ENCODE peak calls at places on chromosomes 16 and 17, in four cellular contexts. V, L, Y and J are unnamed samples.

GRCh38 chr17:3802461-3803307 is 1.7 kb upstream of the ITGAE start:
- DNase-seq in V (no peak), Y (peak), L (no peak), J (no peak)

GRCh38 chr17:57551321-57552079 is 193.6 kb downstream of the CCDC182 start:
- DNase-seq in Y (no peak), L (no peak), V (no peak), J (no peak)

GRCh38 chr17:50922107-50922506 is 56.0 kb upstream of the TOB1 start:
- DNase-seq in V (no peak), Y (no peak), L (no peak), J (no peak)

GRCh38 chr17:4195306-4195705 is 52.3 kb downstream of the CYB5D2 start:
- DNase-seq in V (no peak), Y (no peak), L (no peak), J (no peak)

GRCh38 chr17:60902399-60902798 is 224.7 kb downstream of the BCAS3 start:
- DNase-seq in Y (no peak), L (no peak), V (no peak), J (no peak)

GRCh38 chr17:61260061-61260797 is 139.4 kb upstream of the TBX2 start:
- DNase-seq in L (no peak), Y (no peak), V (no peak), J (no peak)

GRCh38 chr16:52827456-52827855 is 225.2 kb downstream of the CHD9NB start:
- DNase-seq in V (no peak), Y (peak), L (no peak), J (no peak)

GRCh38 chr17:14755002-14755401 is 454.1 kb downstream of the HS3ST3B1 start:
- DNase-seq in V (no peak), L (no peak), Y (no peak), J (no peak)

GRCh38 chr17:2090804-2091534 is 36.1 kb downstream of the HIC1 start:
- DNase-seq in Y (no peak), V (peak), L (peak), J (peak)

GRCh38 chr17:40448639-40449261 is 5.5 kb downstream of the IGFBP4 start:
- DNase-seq in V (no peak), L (no peak), Y (peak), J (no peak)
- TF ChIP-seq EP300 in V (no peak), L (no peak), Y (no peak), J (no peak)

GRCh38 chr17:78475211-78475610 is 96.8 kb downstream of the PGS1 start:
- DNase-seq in Y (no peak), L (no peak), V (no peak), J (no peak)
- TF ChIP-seq PHF8 in Y (no peak), L (no peak), V (no peak), J (no peak)

GRCh38 chr16:17382949-17383348 is 87.8 kb downstream of the XYLT1 start:
- DNase-seq in Y (no peak), L (no peak), V (no peak), J (no peak)

GRCh38 chr16:17381784-17382183 is 89.0 kb downstream of the XYLT1 start:
- DNase-seq in Y (no peak), V (no peak), L (no peak), J (no peak)

GRCh38 chr16:17382514-17382913 is 88.2 kb downstream of the XYLT1 start:
- DNase-seq in L (no peak), V (no peak), Y (no peak), J (no peak)

GRCh38 chr16:17379121-17379571 is 91.6 kb downstream of the XYLT1 start:
- DNase-seq in V (no peak), Y (no peak), L (no peak), J (no peak)

GRCh38 chr16:17380613-17381012 is 90.1 kb downstream of the XYLT1 start:
- DNase-seq in L (no peak), Y (no peak), V (no peak), J (no peak)
- TF ChIP-seq EP300 in L (no peak), Y (no peak), V (no peak), J (no peak)

DNA sequence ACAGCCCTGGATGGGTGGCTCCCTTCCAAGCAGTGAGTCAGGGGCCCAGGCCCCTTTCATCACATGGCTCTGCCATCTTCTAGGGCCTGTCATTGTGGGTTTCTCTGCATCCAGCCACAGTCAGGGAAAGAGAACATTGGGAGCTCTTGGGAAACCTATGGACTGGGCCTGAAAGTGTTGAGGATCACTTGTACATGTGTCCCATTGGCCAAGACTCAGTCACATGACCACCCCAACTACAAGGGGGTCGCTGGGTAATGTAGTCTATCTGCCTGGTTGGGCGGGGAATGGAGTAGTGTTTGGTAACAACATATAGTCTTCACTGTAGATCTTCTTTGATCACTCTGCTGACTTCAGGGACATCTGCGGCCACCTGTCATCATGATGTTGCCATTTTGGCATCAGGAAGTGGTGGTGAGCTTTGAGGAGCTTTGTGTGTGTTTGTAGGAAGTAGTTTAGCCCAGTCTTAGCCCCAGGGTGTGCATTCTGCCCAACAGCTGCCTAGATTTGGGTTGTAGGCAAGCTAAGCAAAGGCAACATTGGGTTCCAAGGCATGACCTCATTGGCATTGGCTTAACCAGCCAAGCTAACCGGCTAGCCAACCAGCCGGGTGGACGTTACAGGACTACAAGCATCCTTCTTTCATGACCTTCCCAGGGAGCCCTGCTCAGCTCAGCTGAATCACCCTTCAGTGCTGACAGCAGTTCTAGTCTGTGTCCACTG is 178.3 kb downstream of the NTN1 start:
- DNase-seq in Y (no peak), V (no peak), L (peak), J (no peak)
- TF ChIP-seq PHF8 in Y (no peak), V (no peak), L (no peak), J (no peak)

DNA sequence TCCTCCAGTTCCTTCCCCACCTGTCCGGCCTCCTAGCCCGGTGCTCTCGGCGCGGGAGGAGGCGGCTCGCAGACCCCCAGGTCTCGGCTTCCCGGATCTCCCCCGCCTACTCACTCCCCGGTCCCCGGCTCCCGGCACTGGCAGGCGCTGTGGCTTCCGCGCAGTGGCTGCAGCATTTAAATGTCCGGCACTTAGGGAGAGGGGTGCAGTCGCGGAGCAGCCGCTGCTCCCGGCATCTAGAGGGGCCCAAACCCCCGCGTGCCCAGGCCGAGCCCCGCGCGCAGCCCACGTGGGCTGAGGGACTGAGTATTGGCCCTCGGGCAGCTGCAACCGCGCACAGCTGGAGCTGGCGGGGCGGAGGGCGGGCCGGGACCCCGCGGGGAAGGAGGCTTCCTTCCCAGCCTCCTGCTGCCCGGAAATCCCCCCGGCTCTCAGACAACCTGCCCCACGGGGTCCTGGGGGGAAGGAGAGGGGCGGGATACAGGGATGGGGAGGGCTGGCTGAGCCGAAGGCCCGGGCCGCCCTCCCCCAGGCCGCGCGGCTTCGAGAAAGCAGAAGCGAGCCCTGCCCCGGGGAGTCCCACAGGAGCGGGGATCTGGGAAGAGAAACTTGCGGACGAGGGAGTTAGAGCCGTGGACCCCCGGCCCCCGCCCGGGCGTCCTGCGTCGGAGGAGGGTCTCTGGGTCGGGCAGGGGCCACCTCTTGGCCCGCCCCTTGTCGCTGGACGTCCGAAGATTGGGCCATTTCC is 429 bp upstream of the MMP25 start:
- DNase-seq in V (no peak), L (peak), Y (no peak), J (no peak)
- TF ChIP-seq EP300 in V (no peak), L (no peak), Y (no peak), J (no peak)

DNA sequence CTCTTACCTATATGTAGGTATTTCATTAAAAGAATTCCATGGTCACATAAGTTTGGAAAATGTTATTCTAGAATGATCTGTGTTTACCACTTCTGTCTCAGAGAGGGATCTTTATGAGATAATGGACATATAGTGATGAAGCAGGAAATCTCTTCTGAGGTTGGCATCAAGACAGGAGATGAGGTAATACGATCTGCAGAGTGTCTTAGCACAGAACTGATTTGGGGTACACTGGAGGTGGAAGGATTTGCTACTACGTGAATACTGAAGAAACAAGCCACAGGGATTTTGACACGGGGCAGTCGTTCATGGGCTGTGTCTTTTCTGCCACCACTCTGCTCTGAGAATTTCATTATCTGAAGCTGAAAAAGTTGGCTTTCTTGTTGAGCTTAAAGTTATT is 5.5 kb downstream of the CBFB start:
- DNase-seq in Y (no peak), L (no peak), V (no peak), J (no peak)
- TF ChIP-seq PHF8 in Y (no peak), L (no peak), V (no peak), J (no peak)

GRCh38 chr17:81482673-81483072 is 29.9 kb downstream of the ACTG1 start:
- DNase-seq in V (no peak), Y (no peak), L (no peak), J (no peak)

GRCh38 chr17:81486174-81486810 is 26.3 kb downstream of the ACTG1 start:
- DNase-seq in L (no peak), Y (no peak), V (no peak), J (no peak)

GRCh38 chr17:81483085-81483861 is 29.3 kb downstream of the ACTG1 start:
- DNase-seq in V (no peak), Y (no peak), L (no peak), J (no peak)

GRCh38 chr17:81483862-81484194 is 28.8 kb downstream of the ACTG1 start:
- DNase-seq in Y (no peak), V (no peak), L (no peak), J (no peak)

GRCh38 chr17:81484195-81484979 is 28.2 kb downstream of the ACTG1 start:
- DNase-seq in V (peak), Y (peak), L (peak), J (peak)
- TF ChIP-seq EP300 in V (no peak), Y (peak), L (no peak), J (no peak)

GRCh38 chr16:30744146-30744545 is 4.1 kb upstream of the PHKG2 start:
- DNase-seq in V (no peak), Y (no peak), L (no peak), J (no peak)

GRCh38 chr16:30743690-30744089 is 4.5 kb upstream of the PHKG2 start:
- DNase-seq in L (no peak), V (no peak), Y (no peak), J (no peak)

GRCh38 chr16:30740364-30741251 is 7.6 kb upstream of the PHKG2 start:
- DNase-seq in Y (no peak), V (peak), L (peak), J (no peak)

GRCh38 chr16:30738984-30739951 is 9.0 kb upstream of the PHKG2 start:
- DNase-seq in L (no peak), V (no peak), Y (no peak), J (no peak)

GRCh38 chr16:30741461-30741914 is 6.7 kb upstream of the PHKG2 start:
- DNase-seq in V (peak), Y (peak), L (no peak), J (no peak)
- TF ChIP-seq PHF8 in V (no peak), Y (no peak), L (no peak), J (no peak)

GRCh38 chr17:47368262-47368661 is 44.5 kb downstream of the EFCAB13 start:
- DNase-seq in L (no peak), V (no peak), Y (no peak), J (no peak)
- TF ChIP-seq EP300 in L (no peak), V (no peak), Y (no peak), J (no peak)

GRCh38 chr16:24504467-24505345 is 34.7 kb upstream of the RBBP6 start:
- DNase-seq in V (peak), Y (peak), L (peak), J (peak)
- TF ChIP-seq PHF8 in V (no peak), Y (no peak), L (no peak), J (no peak)